ENCODE peak calls at places on chromosome 12, in seven cellular contexts. One of them, this sample, is unnamed. For H3K4me1 and H3K36me3, the result is how much of the 10 kb centered on the place peaks cover.

GRCh38 chr12:101995684-101996083 is 66.1 kb downstream of the WASHC3 start:
- DNase-seq in stomach: no peak
- DNase-seq in HCT116: no peak
- DNase-seq in upper lobe of right lung: no peak
- DNase-seq in aorta: no peak
- DNase-seq in small intestine: no peak
- DNase-seq in sigmoid colon: no peak
- DNase-seq in this sample: no peak

GRCh38 chr12:19654630-19655384 is 215.5 kb downstream of the AEBP2 start:
- DNase-seq in stomach: no peak
- DNase-seq in sigmoid colon: no peak
- DNase-seq in aorta: no peak
- DNase-seq in HCT116: no peak
- DNase-seq in small intestine: no peak
- DNase-seq in upper lobe of right lung: no peak
- DNase-seq in this sample: no peak

GRCh38 chr12:123971770-123972447 is 722 bp downstream of the CCDC92 start:
- DNase-seq in sigmoid colon: peak
- DNase-seq in aorta: no peak
- DNase-seq in stomach: peak
- DNase-seq in HCT116: no peak
- DNase-seq in small intestine: peak
- DNase-seq in upper lobe of right lung: peak
- DNase-seq in this sample: peak

GRCh38 chr12:3632256-3633240 is 120.4 kb downstream of the CRACR2A start:
- DNase-seq in HCT116: no peak
- DNase-seq in upper lobe of right lung: no peak
- DNase-seq in sigmoid colon: no peak
- DNase-seq in stomach: no peak
- DNase-seq in aorta: no peak
- DNase-seq in small intestine: no peak
- DNase-seq in this sample: no peak

GRCh38 chr12:79527498-79527897 is 163.3 kb downstream of the PAWR start:
- DNase-seq in upper lobe of right lung: no peak
- DNase-seq in aorta: no peak
- DNase-seq in small intestine: no peak
- DNase-seq in HCT116: no peak
- DNase-seq in sigmoid colon: no peak
- DNase-seq in stomach: no peak
- DNase-seq in this sample: no peak

GRCh38 chr12:116916122-116916521 is 5.4 kb downstream of the FBXW8 start:
- DNase-seq in stomach: no peak
- DNase-seq in small intestine: peak
- DNase-seq in upper lobe of right lung: no peak
- DNase-seq in HCT116: peak
- DNase-seq in sigmoid colon: no peak
- DNase-seq in aorta: no peak
- DNase-seq in this sample: no peak

GRCh38 chr12:103546959-103547358 is 40.1 kb upstream of the STAB2 start:
- DNase-seq in sigmoid colon: no peak
- DNase-seq in HCT116: no peak
- DNase-seq in upper lobe of right lung: no peak
- DNase-seq in small intestine: no peak
- DNase-seq in aorta: no peak
- DNase-seq in stomach: no peak
- DNase-seq in this sample: no peak

GRCh38 chr12:74242088-74242487 is 295.5 kb upstream of the ATXN7L3B start:
- DNase-seq in stomach: no peak
- DNase-seq in sigmoid colon: no peak
- DNase-seq in aorta: no peak
- DNase-seq in upper lobe of right lung: no peak
- DNase-seq in small intestine: no peak
- DNase-seq in HCT116: no peak
- DNase-seq in this sample: no peak

GRCh38 chr12:116609236-116609635 is 50.1 kb downstream of the MAP1LC3B2 start:
- DNase-seq in sigmoid colon: no peak
- DNase-seq in HCT116: no peak
- DNase-seq in stomach: no peak
- DNase-seq in upper lobe of right lung: no peak
- DNase-seq in small intestine: no peak
- DNase-seq in aorta: no peak
- DNase-seq in this sample: no peak

GRCh38 chr12:124813782-124814181 is 49.9 kb downstream of the SCARB1 start:
- DNase-seq in stomach: no peak
- DNase-seq in HCT116: no peak
- DNase-seq in sigmoid colon: no peak
- DNase-seq in upper lobe of right lung: no peak
- DNase-seq in aorta: no peak
- DNase-seq in small intestine: no peak
- DNase-seq in this sample: no peak

GRCh38 chr12:86193931-86194330 is 62.3 kb downstream of the MGAT4C start:
- DNase-seq in upper lobe of right lung: no peak
- DNase-seq in small intestine: no peak
- DNase-seq in stomach: no peak
- DNase-seq in HCT116: no peak
- DNase-seq in aorta: no peak
- DNase-seq in sigmoid colon: no peak
- DNase-seq in this sample: no peak

GRCh38 chr12:50598321-50598862 is 93.6 kb downstream of the DIP2B start:
- DNase-seq in stomach: no peak
- DNase-seq in aorta: no peak
- DNase-seq in HCT116: no peak
- DNase-seq in sigmoid colon: no peak
- DNase-seq in upper lobe of right lung: no peak
- DNase-seq in small intestine: no peak
- DNase-seq in this sample: no peak

GRCh38 chr12:13181375-13182070 is 15.0 kb upstream of the EMP1 start:
- DNase-seq in small intestine: no peak
- DNase-seq in upper lobe of right lung: no peak
- DNase-seq in HCT116: no peak
- DNase-seq in stomach: no peak
- DNase-seq in aorta: no peak
- DNase-seq in sigmoid colon: no peak
- DNase-seq in this sample: no peak

GRCh38 chr12:13177896-13178295 is 18.6 kb upstream of the EMP1 start:
- DNase-seq in small intestine: peak
- DNase-seq in aorta: no peak
- DNase-seq in HCT116: no peak
- DNase-seq in sigmoid colon: no peak
- DNase-seq in upper lobe of right lung: no peak
- DNase-seq in stomach: no peak
- DNase-seq in this sample: no peak

GRCh38 chr12:13177373-13177772 is 19.2 kb upstream of the EMP1 start:
- DNase-seq in HCT116: no peak
- DNase-seq in sigmoid colon: no peak
- DNase-seq in upper lobe of right lung: no peak
- DNase-seq in stomach: no peak
- DNase-seq in aorta: no peak
- DNase-seq in small intestine: no peak
- DNase-seq in this sample: no peak

GRCh38 chr12:13178568-13179158 is 17.9 kb upstream of the EMP1 start:
- DNase-seq in upper lobe of right lung: no peak
- DNase-seq in aorta: peak
- DNase-seq in HCT116: no peak
- DNase-seq in stomach: no peak
- DNase-seq in sigmoid colon: peak
- DNase-seq in small intestine: peak
- DNase-seq in this sample: no peak

GRCh38 chr12:13179159-13180074 is 17.1 kb upstream of the EMP1 start:
- DNase-seq in sigmoid colon: peak
- DNase-seq in HCT116: no peak
- DNase-seq in upper lobe of right lung: peak
- DNase-seq in aorta: peak
- DNase-seq in small intestine: peak
- DNase-seq in stomach: peak
- DNase-seq in this sample: peak
- H3K4me1 ChIP-seq in sigmoid colon: under half
- H3K4me1 ChIP-seq in HCT116: under half
- H3K4me1 ChIP-seq in upper lobe of right lung: under half
- H3K4me1 ChIP-seq in aorta: under half
- H3K4me1 ChIP-seq in small intestine: under half
- H3K4me1 ChIP-seq in stomach: under half
- H3K4me1 ChIP-seq in this sample: under half

GRCh38 chr12:132033627-132034026 is 83.9 kb downstream of the EP400 start:
- DNase-seq in upper lobe of right lung: no peak
- DNase-seq in stomach: no peak
- DNase-seq in HCT116: no peak
- DNase-seq in small intestine: no peak
- DNase-seq in sigmoid colon: no peak
- DNase-seq in aorta: no peak
- DNase-seq in this sample: no peak
- H3K36me3 ChIP-seq in upper lobe of right lung: half or more
- H3K36me3 ChIP-seq in stomach: half or more
- H3K36me3 ChIP-seq in HCT116: under half
- H3K36me3 ChIP-seq in small intestine: under half
- H3K36me3 ChIP-seq in sigmoid colon: half or more
- H3K36me3 ChIP-seq in aorta: under half
- H3K36me3 ChIP-seq in this sample: half or more

GRCh38 chr12:112977641-112978040 is 678 bp upstream of the OAS2 start:
- DNase-seq in HCT116: no peak
- DNase-seq in sigmoid colon: no peak
- DNase-seq in aorta: no peak
- DNase-seq in stomach: no peak
- DNase-seq in upper lobe of right lung: no peak
- DNase-seq in small intestine: no peak
- DNase-seq in this sample: no peak
- H3K4me3 ChIP-seq in HCT116: no peak
- H3K4me3 ChIP-seq in sigmoid colon: no peak
- H3K4me3 ChIP-seq in aorta: no peak
- H3K4me3 ChIP-seq in stomach: peak
- H3K4me3 ChIP-seq in upper lobe of right lung: peak
- H3K4me3 ChIP-seq in small intestine: no peak
- H3K4me3 ChIP-seq in this sample: peak

GRCh38 chr12:2246358-2246757 is 193.6 kb downstream of the CACNA1C start:
- DNase-seq in aorta: no peak
- DNase-seq in small intestine: no peak
- DNase-seq in sigmoid colon: no peak
- DNase-seq in HCT116: no peak
- DNase-seq in stomach: no peak
- DNase-seq in upper lobe of right lung: no peak
- DNase-seq in this sample: no peak

GRCh38 chr12:2250797-2251196 is 198.0 kb downstream of the CACNA1C start:
- DNase-seq in sigmoid colon: no peak
- DNase-seq in HCT116: no peak
- DNase-seq in small intestine: no peak
- DNase-seq in aorta: no peak
- DNase-seq in upper lobe of right lung: no peak
- DNase-seq in stomach: no peak
- DNase-seq in this sample: no peak

GRCh38 chr12:2248087-2248900 is 195.5 kb downstream of the CACNA1C start:
- DNase-seq in aorta: no peak
- DNase-seq in HCT116: no peak
- DNase-seq in stomach: no peak
- DNase-seq in upper lobe of right lung: no peak
- DNase-seq in sigmoid colon: peak
- DNase-seq in small intestine: no peak
- DNase-seq in this sample: no peak

GRCh38 chr12:2247109-2247508 is 194.3 kb downstream of the CACNA1C start:
- DNase-seq in stomach: no peak
- DNase-seq in sigmoid colon: no peak
- DNase-seq in HCT116: no peak
- DNase-seq in upper lobe of right lung: no peak
- DNase-seq in aorta: no peak
- DNase-seq in small intestine: no peak
- DNase-seq in this sample: no peak

GRCh38 chr12:2248901-2249381 is 196.2 kb downstream of the CACNA1C start:
- DNase-seq in upper lobe of right lung: no peak
- DNase-seq in HCT116: no peak
- DNase-seq in small intestine: no peak
- DNase-seq in stomach: no peak
- DNase-seq in aorta: no peak
- DNase-seq in sigmoid colon: no peak
- DNase-seq in this sample: no peak
- H3K4me1 ChIP-seq in upper lobe of right lung: under half
- H3K4me1 ChIP-seq in HCT116: under half
- H3K4me1 ChIP-seq in small intestine: under half
- H3K4me1 ChIP-seq in stomach: under half
- H3K4me1 ChIP-seq in aorta: under half
- H3K4me1 ChIP-seq in sigmoid colon: half or more
- H3K4me1 ChIP-seq in this sample: under half